ENCODE peak calls at places on chromosomes 6 and 20, in five cellular contexts. K is CD4-positive, alpha-beta T cell; X is effector memory CD8-positive, alpha-beta T cell; U is kidney tubule cell; Z is ascending aorta. S is an unnamed sample.
A peak's percentile ranks its signal among the peaks of the same experiment; 100 is the strongest.

GRCh38 chr6:3341467-3341866 is 82.7 kb downstream of the PSMG4 start:
- DNase-seq in X (no peak), U (peak; percentile 54), K (no peak), Z (no peak), S (no peak)

GRCh38 chr20:54345301-54345724 is 130.1 kb upstream of the DOK5 start:
- DNase-seq in U (peak; percentile 87), X (no peak), Z (no peak), K (no peak), S (peak; percentile 25)

GRCh38 chr6:158799051-158799792 is 19.9 kb downstream of the EZR start:
- DNase-seq in K (no peak), Z (no peak), U (peak; percentile 84), X (no peak), S (no peak)

GRCh38 chr6:118325220-118325860 is 222.8 kb upstream of the PLN start:
- DNase-seq in X (no peak), U (no peak), K (no peak), Z (peak; percentile 84), S (peak; percentile 21)

GRCh38 chr6:112983741-112984221 is 636.7 kb downstream of the RFPL4B start:
- DNase-seq in U (no peak), K (no peak), Z (no peak), X (no peak), S (peak; percentile 3)

GRCh38 chr20:1619861-1620444 is at the start of gene SIRPB1:
- DNase-seq in K (no peak), X (no peak), U (peak; percentile 91), Z (no peak), S (no peak)

GRCh38 chr6:91608428-91608827 is 1021.6 kb upstream of the MAP3K7 start:
- DNase-seq in X (no peak), U (no peak), Z (no peak), K (no peak), S (no peak)

GRCh38 chr6:91437295-91437694 is 850.4 kb upstream of the MAP3K7 start:
- DNase-seq in K (no peak), U (no peak), Z (no peak), X (no peak), S (no peak)

GRCh38 chr6:13965582-13966127 is 40.9 kb downstream of the RNF182 start:
- DNase-seq in Z (no peak), K (no peak), U (no peak), X (no peak), S (no peak)

GRCh38 chr6:36597775-36598174 is 3.6 kb downstream of the SRSF3 start:
- DNase-seq in U (no peak), X (no peak), Z (peak; percentile 38), K (no peak), S (no peak)

GRCh38 chr20:18985551-18985950 is 172.0 kb downstream of the SCP2D1 start:
- DNase-seq in X (no peak), K (no peak), Z (peak; percentile 46), U (peak; percentile 55), S (peak; percentile 3)

GRCh38 chr6:20712011-20712410 is 177.8 kb downstream of the CDKAL1 start:
- DNase-seq in U (peak; percentile 24), Z (no peak), X (no peak), K (no peak), S (peak; percentile 20)

GRCh38 chr6:2562721-2563120 is 188.0 kb downstream of the MYLK4 start:
- DNase-seq in U (no peak), K (no peak), X (no peak), Z (no peak), S (no peak)

GRCh38 chr6:33433560-33434191 is 13.8 kb downstream of the SYNGAP1 start:
- DNase-seq in U (no peak), X (no peak), K (no peak), Z (no peak), S (no peak)

GRCh38 chr20:5181955-5182354 is 55.1 kb downstream of the CDS2 start:
- DNase-seq in Z (no peak), U (peak; percentile 25), X (no peak), K (no peak), S (peak; percentile 6)

GRCh38 chr6:142233945-142234682 is 67.7 kb upstream of the ADGRG6 start:
- DNase-seq in U (no peak), K (no peak), Z (no peak), X (no peak), S (no peak)

GRCh38 chr6:100461273-100461919 is 3.3 kb downstream of the SIM1 start:
- DNase-seq in Z (no peak), K (no peak), X (no peak), U (peak; percentile 65), S (no peak)

GRCh38 chr6:26305097-26305841 is 59.7 kb upstream of the BTN3A2 start:
- DNase-seq in K (peak; percentile 56), X (peak; percentile 60), U (peak; percentile 88), Z (no peak), S (peak; percentile 80)

GRCh38 chr20:10636326-10636818 is 37.4 kb downstream of the JAG1 start:
- DNase-seq in Z (peak; percentile 68), X (no peak), U (no peak), K (no peak), S (peak; percentile 31)

GRCh38 chr20:7346562-7346961 is 579.1 kb downstream of the BMP2 start:
- DNase-seq in K (no peak), Z (no peak), X (no peak), U (peak; percentile 83), S (peak; percentile 96)

GRCh38 chr20:7714549-7714948 is 225.7 kb downstream of the HAO1 start:
- DNase-seq in K (no peak), X (no peak), U (peak; percentile 83), Z (no peak), S (no peak)

GRCh38 chr6:167827588-167828324 is 1.0 kb downstream of the AFDN start:
- DNase-seq in X (peak; percentile 15), U (peak; percentile 58), K (peak; percentile 13), Z (peak; percentile 73), S (peak; percentile 48)

GRCh38 chr6:56954389-56955170 is at the start of gene BEND6:
- DNase-seq in Z (peak; percentile 75), U (peak; percentile 83), K (peak; percentile 13), X (no peak), S (peak; percentile 67)

GRCh38 chr6:12506211-12506610 is 210.4 kb upstream of the PHACTR1 start:
- DNase-seq in U (no peak), K (no peak), Z (no peak), X (no peak), S (peak; percentile 42)

GRCh38 chr20:58024241-58024721 is 204.2 kb downstream of the ANKRD60 start:
- DNase-seq in X (no peak), Z (peak; percentile 42), K (no peak), U (no peak), S (no peak)

GRCh38 chr6:116398366-116399005 is 27.7 kb downstream of the DSE start:
- DNase-seq in K (no peak), U (no peak), Z (no peak), X (no peak), S (peak; percentile 73)

GRCh38 chr20:844473-845225 is 11.1 kb downstream of the FAM110A start:
- DNase-seq in K (peak; percentile 88), Z (peak; percentile 92), U (peak; percentile 86), X (peak; percentile 83), S (peak; percentile 91)

GRCh38 chr20:42138711-42139110 is 520.5 kb upstream of the CHD6 start:
- DNase-seq in Z (no peak), K (no peak), X (no peak), U (no peak), S (no peak)

GRCh38 chr6:82017316-82017715 is 230.2 kb downstream of the IBTK start:
- DNase-seq in X (no peak), K (no peak), Z (peak; percentile 88), U (peak; percentile 96), S (peak; percentile 95)

GRCh38 chr6:15386756-15387112 is 140.9 kb downstream of the JARID2 start:
- DNase-seq in X (no peak), K (no peak), U (no peak), Z (no peak), S (no peak)

GRCh38 chr6:34527751-34528670 is 28.1 kb downstream of the SPDEF start:
- DNase-seq in Z (no peak), X (no peak), U (no peak), K (no peak), S (no peak)

GRCh38 chr6:84547341-84547794 is 217.0 kb downstream of the TBX18 start:
- DNase-seq in U (no peak), K (no peak), Z (no peak), X (no peak), S (no peak)

GRCh38 chr6:90458353-90459224 is 128.3 kb downstream of the MAP3K7 start:
- DNase-seq in X (no peak), K (peak; percentile 51), U (peak; percentile 70), Z (no peak), S (no peak)

GRCh38 chr6:12266571-12266970 is 23.6 kb upstream of the EDN1 start:
- DNase-seq in K (no peak), Z (no peak), U (peak; percentile 50), X (no peak), S (peak; percentile 62)

GRCh38 chr6:168999392-168999791 is 254.3 kb downstream of the THBS2 start:
- DNase-seq in U (no peak), X (no peak), K (no peak), Z (no peak), S (no peak)

GRCh38 chr6:166862287-166862977 is 93.9 kb downstream of the RNASET2 start:
- DNase-seq in K (peak; percentile 40), X (no peak), Z (no peak), U (no peak), S (no peak)

GRCh38 chr20:1307171-1307570 is 21.8 kb downstream of the SDCBP2 start:
- DNase-seq in U (no peak), X (no peak), K (no peak), Z (no peak), S (no peak)

GRCh38 chr6:135884136-135884535 is 32.6 kb downstream of the PDE7B start:
- DNase-seq in U (no peak), X (no peak), Z (no peak), K (no peak), S (no peak)

GRCh38 chr20:56380375-56380774 is 11.6 kb downstream of the AURKA start:
- DNase-seq in U (no peak), K (no peak), X (no peak), Z (no peak), S (no peak)

S was measured in mammary epithelial cell.